ENCODE peak calls at places on chromosomes 16 and 17, in five cellular contexts. S is IMR-90, G is ovary, C is stomach, N is body of pancreas. O is an unnamed sample.

GRCh38 chr16:31493506-31494125 is 10.7 kb downstream of the SLC5A2 start:
- DNase-seq in S (no peak), G (no peak), C (no peak), N (no peak), O (no peak)

GRCh38 chr17:1750628-1751027 is 8.0 kb downstream of the SERPINF2 start:
- DNase-seq in S (no peak), G (no peak), C (no peak), N (no peak), O (no peak)

GRCh38 chr17:60699090-60699489 is 21.4 kb downstream of the BCAS3 start:
- DNase-seq in S (no peak), G (no peak), C (no peak), N (no peak), O (no peak)

GRCh38 chr16:88667496-88667895 is 4.6 kb upstream of the MVD start:
- DNase-seq in S (no peak), G (no peak), C (no peak), N (no peak), O (peak)

GRCh38 chr16:9966569-9967157 is 215.6 kb downstream of the GRIN2A start:
- DNase-seq in S (no peak), G (no peak), C (no peak), N (no peak), O (no peak)

GRCh38 chr17:67503184-67503583 is 126.1 kb downstream of the PITPNC1 start:
- DNase-seq in S (peak), G (no peak), C (no peak), N (peak), O (no peak)

GRCh38 chr17:17253445-17253844 is 16.5 kb upstream of the FLCN start:
- DNase-seq in S (no peak), G (no peak), C (no peak), N (no peak), O (no peak)

GRCh38 chr16:86931410-86931941 is 353.1 kb downstream of the FOXL1 start:
- DNase-seq in S (peak), G (peak), C (no peak), N (no peak), O (no peak)

GRCh38 chr17:564526-564925 is 150.1 kb downstream of the VPS53 start:
- DNase-seq in S (no peak), G (no peak), C (no peak), N (no peak), O (no peak)

GRCh38 chr16:48353565-48354163 is 31.5 kb downstream of the SIAH1 start:
- DNase-seq in S (peak), G (peak), C (peak), N (peak), O (no peak)

GRCh38 chr17:63697341-63698286 is 2.3 kb downstream of the LIMD2 start:
- DNase-seq in S (no peak), G (no peak), C (peak), N (peak), O (peak)

DNA sequence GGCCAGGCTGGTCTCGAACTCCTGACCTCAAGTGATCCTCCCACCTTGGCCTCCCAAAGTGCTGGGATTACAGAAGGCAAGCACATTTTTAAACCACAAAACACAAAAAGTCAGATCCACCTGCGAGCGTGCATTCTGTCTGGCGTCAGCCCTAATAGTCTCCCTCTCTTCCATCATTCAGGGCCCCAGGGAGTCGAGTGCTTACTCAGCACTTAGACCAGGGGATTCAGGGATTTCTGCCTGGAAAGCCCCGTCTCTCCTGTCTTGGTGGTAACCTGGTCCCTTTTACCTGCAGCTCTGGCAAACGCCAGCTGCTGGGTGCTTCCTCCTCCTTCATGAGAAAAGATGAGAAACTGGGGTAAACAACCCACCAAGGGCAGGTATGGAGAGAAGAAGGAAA is 443.1 kb downstream of the SOX9 start:
- DNase-seq in S (no peak), G (no peak), C (no peak), N (no peak), O (no peak)
- TF ChIP-seq POLR2A in S (no peak), G (no peak), C (no peak), N (no peak), O (no peak)

GRCh38 chr17:8630802-8631553 is 453 bp upstream of the MYH10 start:
- DNase-seq in S (peak), G (peak), C (peak), N (peak), O (peak)
- TF ChIP-seq POLR2A in S (no peak), G (no peak), C (no peak), N (peak), O (peak)

DNA sequence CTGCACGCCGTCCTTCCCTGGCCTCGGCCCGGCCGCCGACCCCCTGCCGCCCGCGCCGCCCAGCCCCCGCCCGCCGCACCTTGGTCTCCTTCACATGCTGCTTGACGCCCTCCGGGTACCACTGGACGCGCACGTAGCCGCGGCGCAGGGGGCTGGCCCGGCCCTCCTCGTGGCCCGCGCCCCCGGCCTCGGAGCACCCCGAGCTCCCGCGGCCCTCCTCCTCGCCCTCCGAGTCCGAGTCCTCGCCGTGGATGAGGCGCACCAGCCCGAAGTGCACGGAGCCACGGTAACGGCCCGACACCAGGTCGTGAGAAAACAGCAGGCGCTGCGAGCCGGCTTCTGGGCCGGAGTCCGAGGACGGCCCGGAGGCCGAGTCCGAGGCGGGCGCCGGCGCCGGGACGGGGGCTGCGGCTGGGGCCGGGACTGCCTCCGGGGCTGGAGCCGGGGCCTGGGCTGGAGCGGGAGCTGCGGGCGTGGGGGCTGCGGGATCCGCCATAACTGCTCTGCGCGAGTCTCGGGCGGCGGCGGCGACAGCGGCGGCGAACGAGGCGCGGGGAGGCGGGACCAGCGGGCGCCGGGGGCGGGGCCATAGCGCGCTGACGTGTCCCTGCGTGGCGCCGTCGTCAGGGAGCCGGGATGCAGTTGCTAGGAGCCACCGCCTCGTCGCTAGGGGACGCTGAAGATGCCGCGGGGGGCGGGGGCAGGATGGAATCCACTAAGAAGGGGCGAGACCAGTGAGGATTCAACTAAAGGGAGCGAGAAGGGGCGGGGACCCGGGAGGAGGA is at the start of gene UBE2O:
- DNase-seq in S (peak), G (peak), C (peak), N (peak), O (peak)
- TF ChIP-seq POLR2A in S (peak), G (peak), C (no peak), N (no peak), O (peak)

GRCh38 chr17:82054351-82055022 is 2.8 kb downstream of the GPS1 start:
- DNase-seq in S (no peak), G (no peak), C (no peak), N (no peak), O (no peak)
- TF ChIP-seq POLR2A in S (no peak), G (no peak), C (no peak), N (no peak), O (no peak)